ENCODE peak calls at places on chromosomes 4 and X, in five cellular contexts. I, T, G, R and F are unnamed samples.

GRCh38 chr4:4417886-4418285 is 31.0 kb downstream of the NSG1 start:
- DNase-seq in I (no peak), T (no peak), G (no peak), R (no peak), F (no peak)

GRCh38 chrX:96776966-96777365 is 92.3 kb downstream of the DIAPH2 start:
- DNase-seq in I (no peak), T (no peak), G (no peak), R (no peak), F (no peak)

GRCh38 chr4:82372502-82372873 is 1.3 kb downstream of the HNRNPD start:
- DNase-seq in I (peak; percentile 45), T (peak; percentile 14), G (peak; percentile 70), R (peak; percentile 27), F (no peak)

GRCh38 chrX:99703467-99703866 is 706.6 kb downstream of the PCDH19 start:
- DNase-seq in I (no peak), T (no peak), G (peak; percentile 17), R (no peak), F (no peak)

GRCh38 chr4:173862754-173863153 is 332.7 kb upstream of the HAND2 start:
- DNase-seq in I (no peak), T (no peak), G (no peak), R (no peak), F (no peak)

GRCh38 chr4:86451560-86452322 is 91.9 kb upstream of the MAPK10 start:
- DNase-seq in I (peak; percentile 34), T (no peak), G (peak; percentile 25), R (no peak), F (no peak)

GRCh38 chr4:112889619-112890294 is 159.7 kb upstream of the ANK2 start:
- DNase-seq in I (peak; percentile 80), T (no peak), G (no peak), R (no peak), F (no peak)

GRCh38 chrX:153993079-153993478 is 20.5 kb downstream of the TMEM187 start:
- DNase-seq in I (no peak), T (no peak), G (no peak), R (no peak), F (no peak)

GRCh38 chr4:159639924-159640323 is 537.0 kb downstream of the RAPGEF2 start:
- DNase-seq in I (no peak), T (no peak), G (no peak), R (no peak), F (no peak)

GRCh38 chrX:32524385-32524784 is 687.0 kb downstream of the DMD start:
- DNase-seq in I (no peak), T (no peak), G (no peak), R (no peak), F (no peak)

GRCh38 chr4:82401600-82401999 is 27.8 kb upstream of the HNRNPD start:
- DNase-seq in I (no peak), T (no peak), G (no peak), R (no peak), F (no peak)

GRCh38 chr4:7625073-7625472 is 190.3 kb upstream of the PSAPL1 start:
- DNase-seq in I (no peak), T (no peak), G (no peak), R (no peak), F (no peak)

GRCh38 chr4:154807042-154807630 is 26.1 kb downstream of the RBM46 start:
- DNase-seq in I (peak; percentile 15), T (no peak), G (peak; percentile 5), R (no peak), F (no peak)

GRCh38 chrX:8005678-8006347 is 78.6 kb upstream of the PNPLA4 start:
- DNase-seq in I (no peak), T (no peak), G (no peak), R (no peak), F (no peak)

GRCh38 chrX:23503835-23504539 is 163.3 kb upstream of the PRDX4 start:
- DNase-seq in I (peak; percentile 19), T (no peak), G (peak; percentile 83), R (no peak), F (no peak)

GRCh38 chr4:102541708-102542107 is 40.5 kb downstream of the NFKB1 start:
- DNase-seq in I (no peak), T (no peak), G (no peak), R (no peak), F (no peak)

GRCh38 chr4:137905930-137906329 is 336.2 kb downstream of the SLC7A11 start:
- DNase-seq in I (no peak), T (no peak), G (no peak), R (no peak), F (no peak)

GRCh38 chrX:11540532-11541377 is 125.0 kb downstream of the ARHGAP6 start:
- DNase-seq in I (peak; percentile 3), T (no peak), G (no peak), R (no peak), F (no peak)

GRCh38 chr4:78951862-78952472 is 12.7 kb upstream of the PAQR3 start:
- DNase-seq in I (peak; percentile 56), T (no peak), G (peak; percentile 21), R (no peak), F (no peak)

GRCh38 chr4:88827442-88827841 is 129.8 kb upstream of the NAP1L5 start:
- DNase-seq in I (no peak), T (no peak), G (no peak), R (no peak), F (no peak)

GRCh38 chrX:680062-680461 is 49.5 kb downstream of the SHOX start:
- DNase-seq in I (no peak), T (no peak), G (no peak), R (no peak), F (no peak)

GRCh38 chr4:113636877-113637276 is 124.7 kb downstream of the CAMK2D start:
- DNase-seq in I (peak; percentile 44), T (no peak), G (no peak), R (peak; percentile 34), F (no peak)

GRCh38 chr4:99352602-99353580 is at the start of gene ADH1C:
- DNase-seq in I (no peak), T (no peak), G (no peak), R (no peak), F (no peak)

GRCh38 chr4:87856816-87857215 is 24.0 kb downstream of the MEPE start:
- DNase-seq in I (no peak), T (no peak), G (no peak), R (no peak), F (no peak)

GRCh38 chrX:94515009-94515408 is 841.0 kb downstream of the FAM133A start:
- DNase-seq in I (no peak), T (no peak), G (no peak), R (no peak), F (no peak)

GRCh38 chrX:49230500-49231232 is 2.5 kb downstream of the CACNA1F start:
- DNase-seq in I (no peak), T (peak; percentile 5), G (no peak), R (peak; percentile 53), F (peak; percentile 54)

GRCh38 chrX:3295731-3296130 is 50.7 kb downstream of the MXRA5 start:
- DNase-seq in I (no peak), T (no peak), G (peak; percentile 6), R (no peak), F (no peak)

GRCh38 chr4:151797853-151798252 is 37.0 kb upstream of the GATB start:
- DNase-seq in I (no peak), T (no peak), G (no peak), R (no peak), F (no peak)